ENCODE peak calls at places on chromosomes 6 and 20, in five cellular contexts. One of them, this sample, is unnamed.

GRCh38 chr6:25088513-25088912 is 152.8 kb upstream of the RIPOR2 start:
- DNase-seq in astrocyte of the spinal cord: peak
- DNase-seq in neural progenitor cell: no peak
- DNase-seq in heart left ventricle: no peak
- DNase-seq in epithelial cell of esophagus: peak
- DNase-seq in this sample: no peak

GRCh38 chr6:108721308-108721707 is 126.9 kb upstream of the ARMC2 start:
- DNase-seq in astrocyte of the spinal cord: no peak
- DNase-seq in neural progenitor cell: no peak
- DNase-seq in heart left ventricle: no peak
- DNase-seq in epithelial cell of esophagus: no peak
- DNase-seq in this sample: no peak

GRCh38 chr6:91082311-91082803 is 495.5 kb upstream of the MAP3K7 start:
- DNase-seq in astrocyte of the spinal cord: peak
- DNase-seq in neural progenitor cell: peak
- DNase-seq in heart left ventricle: no peak
- DNase-seq in epithelial cell of esophagus: peak
- DNase-seq in this sample: no peak

GRCh38 chr6:37741757-37742400 is 44.2 kb upstream of the MDGA1 start:
- DNase-seq in astrocyte of the spinal cord: no peak
- DNase-seq in neural progenitor cell: peak
- DNase-seq in heart left ventricle: no peak
- DNase-seq in epithelial cell of esophagus: peak
- DNase-seq in this sample: no peak

GRCh38 chr6:143772110-143772509 is 71.0 kb upstream of the LTV1 start:
- DNase-seq in astrocyte of the spinal cord: no peak
- DNase-seq in neural progenitor cell: no peak
- DNase-seq in heart left ventricle: no peak
- DNase-seq in epithelial cell of esophagus: no peak
- DNase-seq in this sample: no peak

GRCh38 chr6:33575211-33575610 is 4.9 kb downstream of the BAK1 start:
- DNase-seq in astrocyte of the spinal cord: no peak
- DNase-seq in neural progenitor cell: no peak
- DNase-seq in heart left ventricle: no peak
- DNase-seq in epithelial cell of esophagus: no peak
- DNase-seq in this sample: no peak

GRCh38 chr6:109491207-109491938 is 8.4 kb upstream of the ZBTB24 start:
- DNase-seq in astrocyte of the spinal cord: no peak
- DNase-seq in neural progenitor cell: no peak
- DNase-seq in heart left ventricle: no peak
- DNase-seq in epithelial cell of esophagus: peak
- DNase-seq in this sample: no peak

GRCh38 chr6:52538252-52538905 is 38.5 kb downstream of the TRAM2 start:
- DNase-seq in astrocyte of the spinal cord: no peak
- DNase-seq in neural progenitor cell: no peak
- DNase-seq in heart left ventricle: no peak
- DNase-seq in epithelial cell of esophagus: no peak
- DNase-seq in this sample: no peak

GRCh38 chr6:71383891-71384489 is 95.4 kb downstream of the OGFRL1 start:
- DNase-seq in astrocyte of the spinal cord: peak
- DNase-seq in neural progenitor cell: peak
- DNase-seq in heart left ventricle: no peak
- DNase-seq in epithelial cell of esophagus: peak
- DNase-seq in this sample: no peak

GRCh38 chr6:28977351-28978136 is 27.6 kb downstream of the ZNF311 start:
- DNase-seq in astrocyte of the spinal cord: peak
- DNase-seq in neural progenitor cell: peak
- DNase-seq in heart left ventricle: peak
- DNase-seq in epithelial cell of esophagus: peak
- DNase-seq in this sample: no peak

GRCh38 chr6:36599791-36600209 is 5.6 kb downstream of the SRSF3 start:
- DNase-seq in astrocyte of the spinal cord: no peak
- DNase-seq in neural progenitor cell: peak
- DNase-seq in heart left ventricle: no peak
- DNase-seq in epithelial cell of esophagus: peak
- DNase-seq in this sample: no peak

GRCh38 chr20:49505518-49505917 is 23.1 kb upstream of the KCNB1 start:
- DNase-seq in astrocyte of the spinal cord: peak
- DNase-seq in neural progenitor cell: peak
- DNase-seq in heart left ventricle: no peak
- DNase-seq in epithelial cell of esophagus: no peak
- DNase-seq in this sample: no peak

GRCh38 chr20:51413753-51414323 is 128.7 kb downstream of the NFATC2 start:
- DNase-seq in astrocyte of the spinal cord: no peak
- DNase-seq in neural progenitor cell: no peak
- DNase-seq in heart left ventricle: no peak
- DNase-seq in epithelial cell of esophagus: no peak
- DNase-seq in this sample: no peak

GRCh38 chr6:139250296-139251274 is 41.2 kb downstream of the TXLNB start:
- DNase-seq in astrocyte of the spinal cord: peak
- DNase-seq in neural progenitor cell: peak
- DNase-seq in heart left ventricle: peak
- DNase-seq in epithelial cell of esophagus: peak
- DNase-seq in this sample: no peak

GRCh38 chr6:169990095-169991030 is 238.9 kb downstream of the ERMARD start:
- DNase-seq in astrocyte of the spinal cord: no peak
- DNase-seq in neural progenitor cell: no peak
- DNase-seq in heart left ventricle: peak
- DNase-seq in epithelial cell of esophagus: no peak
- DNase-seq in this sample: no peak

GRCh38 chr6:84424956-84425355 is 197.5 kb upstream of the CEP162 start:
- DNase-seq in astrocyte of the spinal cord: no peak
- DNase-seq in neural progenitor cell: no peak
- DNase-seq in heart left ventricle: no peak
- DNase-seq in epithelial cell of esophagus: no peak
- DNase-seq in this sample: no peak

GRCh38 chr20:57451759-57452661 is 60.8 kb downstream of the RBM38 start:
- DNase-seq in astrocyte of the spinal cord: no peak
- DNase-seq in neural progenitor cell: no peak
- DNase-seq in heart left ventricle: no peak
- DNase-seq in epithelial cell of esophagus: no peak
- DNase-seq in this sample: no peak

GRCh38 chr6:118298476-118298875 is 249.6 kb upstream of the PLN start:
- DNase-seq in astrocyte of the spinal cord: no peak
- DNase-seq in neural progenitor cell: no peak
- DNase-seq in heart left ventricle: no peak
- DNase-seq in epithelial cell of esophagus: no peak
- DNase-seq in this sample: no peak

GRCh38 chr20:4924032-4924431 is 77.3 kb downstream of the SLC23A2 start:
- DNase-seq in astrocyte of the spinal cord: no peak
- DNase-seq in neural progenitor cell: no peak
- DNase-seq in heart left ventricle: no peak
- DNase-seq in epithelial cell of esophagus: no peak
- DNase-seq in this sample: no peak

GRCh38 chr20:18853946-18854646 is 40.5 kb downstream of the SCP2D1 start:
- DNase-seq in astrocyte of the spinal cord: no peak
- DNase-seq in neural progenitor cell: no peak
- DNase-seq in heart left ventricle: no peak
- DNase-seq in epithelial cell of esophagus: peak
- DNase-seq in this sample: no peak

GRCh38 chr6:66418906-66419305 is 711.9 kb upstream of the EYS start:
- DNase-seq in astrocyte of the spinal cord: no peak
- DNase-seq in neural progenitor cell: no peak
- DNase-seq in heart left ventricle: no peak
- DNase-seq in epithelial cell of esophagus: no peak
- DNase-seq in this sample: no peak

GRCh38 chr6:66423047-66423446 is 716.0 kb upstream of the EYS start:
- DNase-seq in astrocyte of the spinal cord: no peak
- DNase-seq in neural progenitor cell: no peak
- DNase-seq in heart left ventricle: no peak
- DNase-seq in epithelial cell of esophagus: no peak
- DNase-seq in this sample: no peak

DNA sequence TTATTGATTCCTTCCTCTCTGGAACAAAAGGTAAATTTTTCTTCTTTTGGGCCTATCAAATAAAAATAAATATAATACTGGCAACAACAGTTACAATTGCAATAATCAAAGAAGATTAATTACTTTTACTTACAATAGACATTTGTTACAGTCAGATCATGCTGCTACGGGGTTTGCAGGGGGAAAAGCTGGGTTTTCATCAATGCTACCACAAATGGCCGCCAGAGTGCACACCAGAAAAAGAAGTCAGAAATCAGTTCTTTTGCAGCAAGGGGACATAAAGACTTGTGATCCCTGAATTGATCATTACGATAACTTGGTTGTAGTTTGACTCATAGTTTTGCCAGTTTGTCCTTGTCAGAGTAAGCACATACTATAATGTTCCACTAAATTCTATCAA is 714.5 kb upstream of the EYS start:
- DNase-seq in astrocyte of the spinal cord: peak
- DNase-seq in neural progenitor cell: peak
- DNase-seq in heart left ventricle: no peak
- DNase-seq in epithelial cell of esophagus: no peak
- DNase-seq in this sample: no peak
- TF ChIP-seq CTCF in astrocyte of the spinal cord: peak
- TF ChIP-seq CTCF in neural progenitor cell: peak
- TF ChIP-seq CTCF in heart left ventricle: no peak
- TF ChIP-seq CTCF in epithelial cell of esophagus: no peak
- TF ChIP-seq CTCF in this sample: no peak

GRCh38 chr6:167747645-167748044 is 79.1 kb upstream of the AFDN start:
- DNase-seq in astrocyte of the spinal cord: no peak
- DNase-seq in neural progenitor cell: no peak
- DNase-seq in heart left ventricle: no peak
- DNase-seq in epithelial cell of esophagus: no peak
- DNase-seq in this sample: no peak
- TF ChIP-seq CTCF in astrocyte of the spinal cord: no peak
- TF ChIP-seq CTCF in neural progenitor cell: no peak
- TF ChIP-seq CTCF in heart left ventricle: no peak
- TF ChIP-seq CTCF in epithelial cell of esophagus: no peak
- TF ChIP-seq CTCF in this sample: no peak

GRCh38 chr6:111925296-111925695 is 52.0 kb upstream of the FYN start:
- DNase-seq in astrocyte of the spinal cord: peak
- DNase-seq in neural progenitor cell: no peak
- DNase-seq in heart left ventricle: no peak
- DNase-seq in epithelial cell of esophagus: peak
- DNase-seq in this sample: no peak
- TF ChIP-seq CTCF in astrocyte of the spinal cord: no peak
- TF ChIP-seq CTCF in neural progenitor cell: no peak
- TF ChIP-seq CTCF in heart left ventricle: no peak
- TF ChIP-seq CTCF in epithelial cell of esophagus: no peak
- TF ChIP-seq CTCF in this sample: no peak

GRCh38 chr6:21461844-21462518 is 131.6 kb upstream of the SOX4 start:
- DNase-seq in astrocyte of the spinal cord: no peak
- DNase-seq in neural progenitor cell: no peak
- DNase-seq in heart left ventricle: no peak
- DNase-seq in epithelial cell of esophagus: no peak
- DNase-seq in this sample: no peak
- TF ChIP-seq CTCF in astrocyte of the spinal cord: no peak
- TF ChIP-seq CTCF in neural progenitor cell: no peak
- TF ChIP-seq CTCF in heart left ventricle: no peak
- TF ChIP-seq CTCF in epithelial cell of esophagus: no peak
- TF ChIP-seq CTCF in this sample: no peak

DNA sequence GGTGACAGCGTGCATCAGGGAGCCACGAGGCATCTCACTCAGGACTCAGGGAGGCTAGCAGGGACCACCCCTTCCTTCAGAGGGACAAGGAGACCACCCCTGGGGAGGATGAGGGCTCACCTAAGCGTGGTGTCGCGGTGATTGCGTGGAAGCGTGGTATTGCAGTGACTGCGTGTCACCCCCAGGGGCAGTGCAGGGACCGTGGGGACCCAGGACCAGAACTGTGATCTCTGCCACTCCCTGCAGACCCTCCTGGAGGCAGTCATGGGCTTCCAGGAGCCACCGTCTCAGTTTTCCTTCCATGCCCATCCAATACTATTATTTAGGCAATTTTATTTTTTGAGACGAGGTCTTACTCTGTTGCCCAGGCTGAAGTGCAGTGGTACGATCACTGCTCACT is 147.1 kb downstream of the TAF4 start:
- DNase-seq in astrocyte of the spinal cord: no peak
- DNase-seq in neural progenitor cell: peak
- DNase-seq in heart left ventricle: peak
- DNase-seq in epithelial cell of esophagus: no peak
- DNase-seq in this sample: no peak
- TF ChIP-seq CTCF in astrocyte of the spinal cord: no peak
- TF ChIP-seq CTCF in neural progenitor cell: peak
- TF ChIP-seq CTCF in heart left ventricle: no peak
- TF ChIP-seq CTCF in epithelial cell of esophagus: no peak
- TF ChIP-seq CTCF in this sample: no peak

DNA sequence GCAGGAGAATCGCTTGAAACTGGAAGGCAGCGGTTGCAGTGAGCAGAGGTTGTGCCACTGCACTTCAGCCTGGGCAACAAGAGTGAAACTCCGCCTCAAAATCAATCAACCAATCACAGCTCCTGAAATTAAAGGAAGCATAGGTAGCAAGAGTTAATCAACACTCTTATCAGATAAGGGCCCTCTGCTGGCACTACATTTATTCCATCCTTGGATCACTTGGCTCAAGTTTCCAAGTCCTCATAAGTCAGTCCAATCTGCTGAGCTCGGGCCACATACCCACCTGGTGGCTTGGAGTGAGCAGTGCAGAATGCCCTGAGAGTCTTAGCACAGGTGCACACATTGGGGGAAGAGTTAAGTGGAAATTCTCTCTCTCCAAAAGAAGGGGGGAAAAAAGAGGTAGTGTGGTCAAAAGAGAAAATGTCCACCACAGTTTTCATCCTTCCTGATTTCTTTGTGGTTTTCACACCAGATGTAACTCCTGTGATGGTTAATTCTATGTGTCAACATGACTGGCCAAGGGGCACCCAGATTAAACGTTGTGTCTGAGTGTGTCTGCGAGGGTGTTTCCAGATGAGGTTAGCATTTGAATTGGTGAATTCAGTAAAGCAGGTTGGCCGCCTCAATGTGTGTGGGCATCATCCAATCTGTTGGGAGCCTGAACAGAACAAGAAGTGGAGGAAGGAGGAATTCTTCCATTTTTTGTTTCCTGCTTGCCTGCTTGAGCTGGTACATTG is 14.2 kb upstream of the FAM8A1 start:
- DNase-seq in astrocyte of the spinal cord: no peak
- DNase-seq in neural progenitor cell: peak
- DNase-seq in heart left ventricle: no peak
- DNase-seq in epithelial cell of esophagus: peak
- DNase-seq in this sample: no peak
- TF ChIP-seq CTCF in astrocyte of the spinal cord: peak
- TF ChIP-seq CTCF in neural progenitor cell: peak
- TF ChIP-seq CTCF in heart left ventricle: no peak
- TF ChIP-seq CTCF in epithelial cell of esophagus: peak
- TF ChIP-seq CTCF in this sample: no peak